ENCODE peak calls at places on chromosomes 16 and 17, in nine cellular contexts. I is NCI-H1436; J is RWPE1; U is NCI-H1092 treated with DMSO at 0.1 percent for 48 hours; X is CD8-positive, alpha-beta memory T cell; G is T-helper 2 cell; T is iPS-NIHi11; O is adipocyte; B is frontal cortex. S is an unnamed sample.

GRCh38 chr17:74454197-74455024 is 12.0 kb upstream of the CD300A start:
- DNase-seq in I (no peak), G (no peak), X (peak), O (no peak), B (no peak), J (no peak), U (peak), T (no peak), S (no peak)

GRCh38 chr17:41697122-41697962 is 8.7 kb downstream of the EIF1 start:
- DNase-seq in X (no peak), G (no peak), U (no peak), O (peak), J (no peak), T (no peak), I (no peak), B (peak), S (peak)

GRCh38 chr16:57971848-57972247 is 920 bp upstream of the CNGB1 start:
- DNase-seq in O (no peak), B (no peak), T (no peak), X (no peak), G (no peak), U (no peak), I (no peak), J (no peak), S (no peak)

GRCh38 chr16:12868169-12868568 is 33.2 kb upstream of the SHISA9 start:
- DNase-seq in O (no peak), I (peak), G (no peak), X (no peak), B (no peak), T (no peak), J (no peak), U (peak), S (no peak)

GRCh38 chr17:61878984-61879612 is 15.8 kb upstream of the BRIP1 start:
- DNase-seq in T (no peak), G (no peak), O (no peak), J (no peak), U (no peak), X (no peak), I (no peak), B (no peak), S (no peak)

GRCh38 chr16:3974751-3975150 is 94.2 kb upstream of the CREBBP start:
- DNase-seq in B (no peak), X (no peak), I (no peak), O (no peak), J (no peak), T (no peak), G (no peak), U (no peak), S (no peak)

GRCh38 chr16:3979070-3979469 is 98.6 kb upstream of the CREBBP start:
- DNase-seq in U (no peak), B (no peak), J (no peak), G (no peak), O (no peak), I (no peak), X (no peak), T (no peak), S (no peak)

GRCh38 chr17:28174352-28175046 is 132.0 kb downstream of the NLK start:
- DNase-seq in B (no peak), U (no peak), I (peak), J (peak), T (no peak), O (no peak), X (peak), G (no peak), S (no peak)

GRCh38 chr16:74862743-74863244 is 88.2 kb upstream of the FA2H start:
- DNase-seq in O (peak), J (peak), I (peak), U (peak), T (peak), G (no peak), X (peak), B (peak), S (no peak)

GRCh38 chr16:48446534-48446920 is 61.3 kb upstream of the SIAH1 start:
- DNase-seq in J (no peak), T (peak), X (no peak), I (no peak), G (no peak), O (no peak), U (no peak), B (no peak), S (no peak)

GRCh38 chr17:59149051-59149450 is 5.9 kb downstream of the SKA2 start:
- DNase-seq in O (no peak), B (no peak), J (no peak), T (no peak), X (no peak), I (no peak), U (no peak), G (no peak), S (no peak)

GRCh38 chr17:45406107-45406506 is 26.6 kb downstream of the ARHGAP27 start:
- DNase-seq in I (no peak), B (no peak), G (no peak), O (no peak), T (no peak), J (no peak), U (no peak), X (no peak), S (no peak)

GRCh38 chr17:18039535-18040286 is 503 bp downstream of the GID4 start:
- DNase-seq in J (peak), O (no peak), U (peak), G (peak), X (no peak), I (peak), B (peak), T (no peak), S (peak)

GRCh38 chr16:68332411-68333121 is 21.7 kb downstream of the PRMT7 start:
- DNase-seq in J (no peak), T (no peak), I (no peak), G (no peak), O (peak), U (no peak), B (no peak), X (no peak), S (no peak)

GRCh38 chr16:51057102-51057793 is 93.8 kb downstream of the SALL1 start:
- DNase-seq in G (no peak), X (no peak), I (no peak), J (no peak), B (no peak), O (no peak), T (no peak), U (no peak), S (no peak)

GRCh38 chr17:48825446-48826381 is 5.1 kb upstream of the CALCOCO2 start:
- DNase-seq in G (no peak), I (no peak), U (no peak), X (no peak), O (no peak), T (no peak), B (no peak), J (no peak), S (no peak)

GRCh38 chr17:74243013-74243755 is 29.8 kb downstream of the TTYH2 start:
- DNase-seq in I (no peak), O (no peak), X (no peak), G (no peak), T (no peak), U (no peak), B (no peak), J (no peak), S (no peak)

GRCh38 chr17:57612202-57613071 is 132.7 kb downstream of the CCDC182 start:
- DNase-seq in U (peak), G (no peak), I (peak), B (no peak), O (no peak), J (no peak), T (peak), X (peak), S (no peak)

GRCh38 chr16:89613101-89613953 is at the start of gene DPEP1:
- DNase-seq in I (no peak), J (no peak), X (no peak), T (no peak), U (no peak), B (no peak), G (no peak), O (no peak), S (no peak)